ENCODE peak calls at places on chromosomes 7 and 10, in four cellular contexts. One of them, this sample, is unnamed.

GRCh38 chr7:16916111-16916639 is 34.4 kb upstream of the AGR3 start:
- DNase-seq in A549: no peak
- DNase-seq in fibroblast of lung: peak; percentile 93
- DNase-seq in K562: no peak
- DNase-seq in this sample: no peak

GRCh38 chr10:21368022-21368582 is 157.4 kb downstream of the SKIDA1 start:
- DNase-seq in A549: no peak
- DNase-seq in fibroblast of lung: peak; percentile 24
- DNase-seq in K562: no peak
- DNase-seq in this sample: no peak

GRCh38 chr7:1512781-1513656 is 8.8 kb upstream of the INTS1 start:
- DNase-seq in A549: peak; percentile 91
- DNase-seq in fibroblast of lung: peak; percentile 85
- DNase-seq in K562: peak; percentile 57
- DNase-seq in this sample: peak; percentile 55

GRCh38 chr7:476736-477360 is 42.8 kb downstream of the PDGFA start:
- DNase-seq in A549: no peak
- DNase-seq in fibroblast of lung: no peak
- DNase-seq in K562: no peak
- DNase-seq in this sample: no peak

GRCh38 chr10:46106410-46107255 is 60.6 kb upstream of the MSMB start:
- DNase-seq in A549: peak; percentile 61
- DNase-seq in fibroblast of lung: peak; percentile 38
- DNase-seq in K562: peak; percentile 62
- DNase-seq in this sample: peak; percentile 35

GRCh38 chr7:103025341-103025740 is 49.3 kb downstream of the FBXL13 start:
- DNase-seq in A549: no peak
- DNase-seq in fibroblast of lung: no peak
- DNase-seq in K562: peak; percentile 58
- DNase-seq in this sample: peak; percentile 77

GRCh38 chr7:18421297-18422004 is 74.1 kb upstream of the HDAC9 start:
- DNase-seq in A549: no peak
- DNase-seq in fibroblast of lung: peak; percentile 26
- DNase-seq in K562: no peak
- DNase-seq in this sample: no peak

GRCh38 chr7:33392143-33392542 is 262.8 kb downstream of the BBS9 start:
- DNase-seq in A549: no peak
- DNase-seq in fibroblast of lung: no peak
- DNase-seq in K562: no peak
- DNase-seq in this sample: no peak

GRCh38 chr10:103764296-103765088 is 90.9 kb downstream of the SH3PXD2A start:
- DNase-seq in A549: no peak
- DNase-seq in fibroblast of lung: no peak
- DNase-seq in K562: no peak
- DNase-seq in this sample: no peak

GRCh38 chr10:114265392-114266053 is 26.5 kb downstream of the VWA2 start:
- DNase-seq in A549: no peak
- DNase-seq in fibroblast of lung: peak; percentile 31
- DNase-seq in K562: no peak
- DNase-seq in this sample: no peak

GRCh38 chr10:63236113-63236935 is 103.2 kb downstream of the NRBF2 start:
- DNase-seq in A549: peak; percentile 65
- DNase-seq in fibroblast of lung: peak; percentile 95
- DNase-seq in K562: peak; percentile 52
- DNase-seq in this sample: no peak

GRCh38 chr10:84789050-84789449 is 460.7 kb downstream of the CCSER2 start:
- DNase-seq in A549: no peak
- DNase-seq in fibroblast of lung: no peak
- DNase-seq in K562: no peak
- DNase-seq in this sample: no peak

GRCh38 chr10:100341953-100342626 is 4.9 kb upstream of the SCD start:
- DNase-seq in A549: peak; percentile 94
- DNase-seq in fibroblast of lung: peak; percentile 47
- DNase-seq in K562: peak; percentile 78
- DNase-seq in this sample: peak; percentile 79

GRCh38 chr7:28093617-28094232 is 86.9 kb downstream of the JAZF1 start:
- DNase-seq in A549: peak; percentile 62
- DNase-seq in fibroblast of lung: peak; percentile 64
- DNase-seq in K562: peak; percentile 53
- DNase-seq in this sample: peak; percentile 83

GRCh38 chr7:155997431-155998327 is 185.4 kb upstream of the SHH start:
- DNase-seq in A549: no peak
- DNase-seq in fibroblast of lung: no peak
- DNase-seq in K562: no peak
- DNase-seq in this sample: no peak

GRCh38 chr7:13017325-13017853 is 330.0 kb downstream of the ARL4A start:
- DNase-seq in A549: peak; percentile 65
- DNase-seq in fibroblast of lung: peak; percentile 86
- DNase-seq in K562: no peak
- DNase-seq in this sample: no peak

GRCh38 chr10:12902135-12902572 is 99.4 kb downstream of the CCDC3 start:
- DNase-seq in A549: peak; percentile 63
- DNase-seq in fibroblast of lung: peak; percentile 47
- DNase-seq in K562: peak; percentile 66
- DNase-seq in this sample: peak; percentile 81

GRCh38 chr7:115475206-115475605 is 553.3 kb downstream of the MDFIC start:
- DNase-seq in A549: no peak
- DNase-seq in fibroblast of lung: no peak
- DNase-seq in K562: no peak
- DNase-seq in this sample: no peak

GRCh38 chr10:25176421-25176968 is 1.7 kb downstream of the GPR158 start:
- DNase-seq in A549: no peak
- DNase-seq in fibroblast of lung: peak; percentile 4
- DNase-seq in K562: no peak
- DNase-seq in this sample: no peak

GRCh38 chr10:48996-49395 is at the start of gene TUBB8:
- DNase-seq in A549: no peak
- DNase-seq in fibroblast of lung: no peak
- DNase-seq in K562: no peak
- DNase-seq in this sample: no peak

GRCh38 chr7:127629268-127629854 is 11.4 kb upstream of the PAX4 start:
- DNase-seq in A549: peak; percentile 53
- DNase-seq in fibroblast of lung: no peak
- DNase-seq in K562: peak; percentile 71
- DNase-seq in this sample: peak; percentile 80

GRCh38 chr10:34088208-34088794 is 726.8 kb downstream of the PARD3 start:
- DNase-seq in A549: no peak
- DNase-seq in fibroblast of lung: no peak
- DNase-seq in K562: no peak
- DNase-seq in this sample: no peak

GRCh38 chr7:40761757-40762342 is 627.0 kb downstream of the SUGCT start:
- DNase-seq in A549: no peak
- DNase-seq in fibroblast of lung: no peak
- DNase-seq in K562: no peak
- DNase-seq in this sample: no peak

GRCh38 chr7:138116892-138117291 is 40.6 kb downstream of the AKR1D1 start:
- DNase-seq in A549: no peak
- DNase-seq in fibroblast of lung: no peak
- DNase-seq in K562: no peak
- DNase-seq in this sample: no peak

GRCh38 chr7:4809091-4809591 is 33.7 kb downstream of the AP5Z1 start:
- DNase-seq in A549: no peak
- DNase-seq in fibroblast of lung: no peak
- DNase-seq in K562: no peak
- DNase-seq in this sample: no peak

GRCh38 chr7:110283056-110283455 is 807.9 kb upstream of the LRRN3 start:
- DNase-seq in A549: no peak
- DNase-seq in fibroblast of lung: no peak
- DNase-seq in K562: no peak
- DNase-seq in this sample: no peak

GRCh38 chr7:142793156-142793555 is 22.4 kb downstream of the PRSS2 start:
- DNase-seq in A549: no peak
- DNase-seq in fibroblast of lung: peak; percentile 75
- DNase-seq in K562: no peak
- DNase-seq in this sample: no peak

GRCh38 chr10:71727429-71728217 is 8.0 kb upstream of the C10orf105 start:
- DNase-seq in A549: no peak
- DNase-seq in fibroblast of lung: no peak
- DNase-seq in K562: peak; percentile 42
- DNase-seq in this sample: peak; percentile 94

GRCh38 chr7:100863406-100863950 is 3.7 kb upstream of the TRIP6 start:
- DNase-seq in A549: no peak
- DNase-seq in fibroblast of lung: peak; percentile 74
- DNase-seq in K562: no peak
- DNase-seq in this sample: no peak

GRCh38 chr7:135275971-135276580 is 42.4 kb downstream of the STRA8 start:
- DNase-seq in A549: no peak
- DNase-seq in fibroblast of lung: no peak
- DNase-seq in K562: no peak
- DNase-seq in this sample: no peak

GRCh38 chr10:74988055-74988773 is 123.2 kb upstream of the SAMD8 start:
- DNase-seq in A549: no peak
- DNase-seq in fibroblast of lung: peak; percentile 74
- DNase-seq in K562: no peak
- DNase-seq in this sample: no peak

GRCh38 chr10:31099664-31100063 is 68.0 kb upstream of the ZNF438 start:
- DNase-seq in A549: peak; percentile 47
- DNase-seq in fibroblast of lung: peak; percentile 67
- DNase-seq in K562: no peak
- DNase-seq in this sample: no peak

GRCh38 chr10:8047452-8048280 is 6.8 kb upstream of the GATA3 start:
- DNase-seq in A549: no peak
- DNase-seq in fibroblast of lung: no peak
- DNase-seq in K562: no peak
- DNase-seq in this sample: no peak

GRCh38 chr7:5421626-5422323 is 1.9 kb downstream of the TNRC18 start:
- DNase-seq in A549: peak; percentile 24
- DNase-seq in fibroblast of lung: peak; percentile 68
- DNase-seq in K562: no peak
- DNase-seq in this sample: no peak

DNA sequence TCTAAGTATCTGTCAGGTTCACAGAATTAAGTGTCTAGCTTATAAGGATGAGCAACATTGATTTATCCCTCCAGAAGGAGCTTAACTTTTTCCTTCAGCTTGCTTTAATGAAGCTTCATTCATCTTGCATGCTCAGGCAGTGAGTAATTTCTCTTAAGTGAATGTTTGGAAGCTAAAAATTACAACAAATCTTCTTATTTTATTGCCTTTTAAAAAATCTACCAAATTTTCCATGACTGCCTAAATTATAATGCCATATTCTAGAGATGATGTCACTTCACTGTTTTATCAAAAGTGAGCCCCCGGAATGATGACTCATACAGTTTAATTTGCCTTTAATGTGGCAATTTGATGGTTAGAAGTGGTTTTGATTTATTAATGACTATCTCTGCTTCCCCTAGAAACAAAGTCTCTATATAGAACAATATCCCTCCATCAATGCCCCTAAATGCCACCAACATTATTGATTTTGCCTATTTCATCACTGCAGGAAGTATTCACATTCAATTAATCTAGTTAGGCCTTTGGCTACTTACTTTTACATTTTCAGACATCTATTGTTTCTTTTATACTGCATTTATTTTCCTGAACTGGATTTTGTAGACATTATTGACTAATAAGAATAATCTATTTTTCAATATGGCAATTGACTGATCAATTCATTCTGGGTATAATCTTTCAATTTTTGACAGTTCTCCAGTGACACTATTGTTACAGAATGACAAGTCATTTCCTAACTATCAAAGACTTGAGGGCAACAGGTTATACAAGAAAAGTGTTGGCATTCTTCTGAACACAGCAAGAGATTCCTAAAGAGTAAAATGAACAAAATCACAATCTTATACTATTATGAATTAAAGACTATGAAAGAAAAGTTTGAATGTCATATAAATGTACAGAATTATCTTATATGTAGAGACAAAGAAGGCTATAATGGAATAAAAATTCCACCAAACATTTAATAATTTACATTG is 139.3 kb upstream of the ODAD2 start:
- DNase-seq in A549: no peak
- DNase-seq in fibroblast of lung: peak; percentile 85
- DNase-seq in K562: no peak
- DNase-seq in this sample: no peak
- H3K4me2 ChIP-seq in A549: no peak overlapping the region
- H3K4me2 ChIP-seq in fibroblast of lung: no peak overlapping the region
- H3K4me2 ChIP-seq in K562: no peak overlapping the region
- H3K4me2 ChIP-seq in this sample: no peak overlapping the region

GRCh38 chr10:123150229-123150985 is 2.5 kb downstream of the HMX2 start:
- DNase-seq in A549: no peak
- DNase-seq in fibroblast of lung: no peak
- DNase-seq in K562: no peak
- DNase-seq in this sample: no peak
- H3K4me2 ChIP-seq in A549: no peak overlapping the region
- H3K4me2 ChIP-seq in fibroblast of lung: peak overlapping the region; percentile 67
- H3K4me2 ChIP-seq in K562: no peak overlapping the region
- H3K4me2 ChIP-seq in this sample: no peak overlapping the region

DNA sequence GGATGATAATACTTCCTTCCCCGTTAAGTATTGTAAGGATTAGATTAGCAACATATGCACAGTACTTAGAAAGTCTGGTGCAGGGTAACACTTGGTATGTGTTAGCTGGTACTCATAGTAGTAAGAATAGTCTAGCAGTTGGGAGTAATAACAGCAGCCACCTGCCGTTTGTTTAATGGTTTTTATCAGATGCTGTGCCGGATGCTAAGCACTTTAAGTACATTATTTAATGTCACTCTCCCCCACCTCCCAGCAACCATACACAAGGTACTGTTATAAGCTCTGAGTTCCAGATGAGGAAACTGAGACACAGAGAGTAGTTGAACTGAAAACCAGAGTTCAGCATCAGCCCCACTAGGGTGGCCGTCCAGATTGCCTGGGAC is 60.1 kb downstream of the ZMIZ1 start:
- DNase-seq in A549: no peak
- DNase-seq in fibroblast of lung: no peak
- DNase-seq in K562: no peak
- DNase-seq in this sample: no peak
- H3K4me2 ChIP-seq in A549: peak overlapping the region; percentile 68
- H3K4me2 ChIP-seq in fibroblast of lung: no peak overlapping the region
- H3K4me2 ChIP-seq in K562: no peak overlapping the region
- H3K4me2 ChIP-seq in this sample: no peak overlapping the region

DNA sequence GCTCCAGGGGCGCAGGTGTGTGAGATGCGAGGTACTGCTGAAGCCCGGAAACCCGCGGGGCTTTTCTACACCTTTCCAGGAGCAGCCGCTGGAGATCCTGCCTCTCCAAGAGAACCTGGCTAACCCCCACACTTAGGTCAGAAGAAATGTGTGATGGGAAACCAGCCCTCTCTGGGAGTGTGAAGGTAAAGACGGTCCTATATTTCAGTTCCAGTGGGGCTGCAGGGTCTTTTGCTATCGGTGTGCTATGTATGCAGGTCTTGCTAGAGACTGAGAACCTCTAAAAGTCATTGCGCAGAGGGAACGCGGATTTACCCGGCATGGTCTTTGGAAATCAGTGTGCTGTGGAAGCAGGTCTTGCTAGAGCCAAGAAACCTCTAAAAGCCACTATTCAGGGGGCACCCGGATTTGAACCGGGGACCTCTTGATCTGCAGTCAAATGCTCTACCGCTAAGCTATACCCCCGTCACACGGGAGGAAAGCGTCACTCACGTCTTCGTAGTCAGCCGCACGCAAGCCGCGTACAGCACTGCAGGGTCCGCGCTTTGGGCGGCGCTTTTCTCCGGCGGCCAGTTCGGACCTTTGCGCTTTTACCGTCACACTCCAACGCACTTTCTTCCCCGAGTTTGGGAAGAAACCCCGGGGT is 46.0 kb downstream of the ZNF777 start:
- DNase-seq in A549: no peak
- DNase-seq in fibroblast of lung: peak; percentile 84
- DNase-seq in K562: no peak
- DNase-seq in this sample: no peak
- H3K4me2 ChIP-seq in A549: no peak overlapping the region
- H3K4me2 ChIP-seq in fibroblast of lung: no peak overlapping the region
- H3K4me2 ChIP-seq in K562: no peak overlapping the region
- H3K4me2 ChIP-seq in this sample: no peak overlapping the region

GRCh38 chr10:77877461-77878344 is 48.9 kb downstream of the DLG5 start:
- DNase-seq in A549: no peak
- DNase-seq in fibroblast of lung: peak; percentile 75
- DNase-seq in K562: peak; percentile 30
- DNase-seq in this sample: peak; percentile 86
- H3K4me2 ChIP-seq in A549: no peak overlapping the region
- H3K4me2 ChIP-seq in fibroblast of lung: no peak overlapping the region
- H3K4me2 ChIP-seq in K562: no peak overlapping the region
- H3K4me2 ChIP-seq in this sample: peak overlapping the region; percentile 56